ENCODE peak calls at places on chromosomes 6 and 20, in five cellular contexts. D, M, T, X and V are unnamed samples. For H3K27me3, the result is how much of the 10 kb centered on the place peaks cover.

GRCh38 chr20:58664883-58665282 is 13.8 kb downstream of the STX16 start:
- DNase-seq in T (no peak), D (no peak), X (no peak), M (no peak), V (no peak)

GRCh38 chr20:63114006-63114692 is 101.8 kb downstream of the YTHDF1 start:
- DNase-seq in T (no peak), X (no peak), M (no peak), D (no peak), V (no peak)

GRCh38 chr6:156916108-156916801 is 139.1 kb downstream of the ARID1B start:
- DNase-seq in T (no peak), M (no peak), X (no peak), D (peak), V (no peak)

GRCh38 chr20:44358776-44359175 is 3.3 kb downstream of the HNF4A start:
- DNase-seq in D (no peak), X (no peak), M (no peak), T (no peak), V (no peak)

GRCh38 chr20:11373391-11373790 is 544.3 kb upstream of the BTBD3 start:
- DNase-seq in D (no peak), X (no peak), T (no peak), M (no peak), V (no peak)

GRCh38 chr6:100657678-100658330 is 193.1 kb upstream of the SIM1 start:
- DNase-seq in D (peak), X (no peak), T (no peak), M (peak), V (no peak)

GRCh38 chr6:44704240-44705150 is 317.0 kb downstream of the CDC5L start:
- DNase-seq in T (no peak), X (no peak), M (no peak), D (peak), V (no peak)

GRCh38 chr6:84417261-84417660 is 189.8 kb upstream of the CEP162 start:
- DNase-seq in M (no peak), T (no peak), D (no peak), X (no peak), V (peak)

GRCh38 chr6:137307163-137307851 is 88.1 kb upstream of the IFNGR1 start:
- DNase-seq in T (no peak), M (peak), D (no peak), X (no peak), V (no peak)

GRCh38 chr6:97102152-97102790 is 177.7 kb downstream of the KLHL32 start:
- DNase-seq in M (no peak), T (no peak), D (no peak), X (no peak), V (no peak)

GRCh38 chr6:109961666-109962065 is 16.4 kb upstream of the GPR6 start:
- DNase-seq in M (no peak), D (no peak), T (peak), X (no peak), V (peak)

GRCh38 chr6:25457519-25457918 is 178.3 kb downstream of the CARMIL1 start:
- DNase-seq in D (no peak), X (no peak), M (no peak), T (no peak), V (no peak)

GRCh38 chr6:158630944-158631616 is 13.5 kb downstream of the DYNLT1 start:
- DNase-seq in T (peak), M (no peak), X (no peak), D (no peak), V (peak)

GRCh38 chr20:62337558-62338293 is 29.4 kb downstream of the LAMA5 start:
- DNase-seq in D (peak), M (peak), X (no peak), T (no peak), V (no peak)

GRCh38 chr6:32086661-32087573 is 22.2 kb downstream of the TNXB start:
- DNase-seq in M (no peak), T (peak), D (no peak), X (no peak), V (peak)

GRCh38 chr6:136920858-136921520 is 1.1 kb upstream of the SLC35D3 start:
- DNase-seq in D (no peak), X (peak), M (no peak), T (peak), V (no peak)

GRCh38 chr20:40961176-40961575 is 67.4 kb upstream of the TOP1 start:
- DNase-seq in X (no peak), T (no peak), M (no peak), D (no peak), V (no peak)

GRCh38 chr6:120938876-120939231 is 395.4 kb downstream of the TBC1D32 start:
- DNase-seq in T (no peak), D (peak), M (peak), X (no peak), V (no peak)

GRCh38 chr6:28742668-28743270 is 181.0 kb downstream of the TRIM27 start:
- DNase-seq in X (no peak), D (no peak), T (peak), M (peak), V (peak)

GRCh38 chr6:63644668-63645326 is 9.2 kb downstream of the PHF3 start:
- DNase-seq in M (no peak), D (no peak), X (no peak), T (peak), V (peak)

GRCh38 chr6:104462811-104463599 is 396.7 kb downstream of the HACE1 start:
- DNase-seq in M (no peak), X (no peak), T (no peak), D (no peak), V (no peak)

GRCh38 chr6:17032595-17033591 is 69.0 kb upstream of the STMND1 start:
- DNase-seq in M (no peak), D (no peak), T (peak), X (no peak), V (peak)

GRCh38 chr6:11430036-11430435 is 107.5 kb upstream of the TMEM170B start:
- DNase-seq in X (no peak), T (no peak), D (no peak), M (no peak), V (peak)

GRCh38 chr20:21615617-21616080 is 89.8 kb upstream of the PAX1 start:
- DNase-seq in D (peak), M (peak), X (peak), T (peak), V (peak)

GRCh38 chr6:24858154-24858801 is 59.6 kb upstream of the ARMH2 start:
- DNase-seq in T (peak), M (peak), D (peak), X (no peak), V (no peak)

GRCh38 chr6:13479971-13480434 is 7.4 kb downstream of the GFOD1 start:
- DNase-seq in X (no peak), D (no peak), M (no peak), T (peak), V (no peak)

GRCh38 chr6:44298055-44298803 is 14.9 kb downstream of the AARS2 start:
- DNase-seq in X (no peak), D (no peak), T (no peak), M (no peak), V (no peak)

GRCh38 chr6:15626878-15627683 is 35.7 kb downstream of the DTNBP1 start:
- DNase-seq in D (no peak), M (no peak), T (no peak), X (no peak), V (no peak)

GRCh38 chr6:137849076-137849708 is 17.9 kb upstream of the TNFAIP3 start:
- DNase-seq in M (no peak), T (no peak), D (no peak), X (no peak), V (peak)

GRCh38 chr20:35306931-35307517 is 14.8 kb upstream of the FAM83C start:
- DNase-seq in M (peak), X (peak), D (peak), T (peak), V (peak)

DNA sequence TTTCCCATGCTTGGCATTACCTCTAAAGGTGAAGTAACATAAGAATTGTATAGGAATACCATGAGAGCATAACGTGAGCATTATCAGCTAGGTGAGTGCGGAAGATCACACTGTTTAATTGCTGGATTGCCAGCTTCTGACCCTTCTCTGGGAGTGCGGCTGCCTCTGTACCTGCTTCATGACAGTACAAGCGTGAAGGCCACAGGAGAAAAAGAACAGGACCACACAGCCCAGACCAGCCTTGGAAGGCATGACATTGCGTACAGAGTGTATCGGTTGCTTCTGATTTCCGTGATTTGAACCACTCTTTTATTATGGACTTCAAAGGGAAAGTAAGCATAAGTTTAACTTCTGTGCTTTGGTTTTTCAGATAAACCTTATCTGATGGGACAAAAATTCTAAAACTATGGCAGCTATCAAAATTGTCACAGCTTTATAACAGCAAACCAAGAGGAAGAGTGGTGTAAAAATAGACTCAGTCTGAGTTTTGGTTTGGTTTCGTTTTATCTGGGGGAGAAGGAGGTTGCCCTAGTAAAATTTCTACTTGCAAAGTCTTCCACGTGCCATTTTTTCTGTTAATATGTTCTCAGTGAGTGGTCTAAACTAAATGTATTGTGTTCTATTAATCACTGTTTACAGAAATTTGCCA is 97.4 kb downstream of the RPP40 start:
- DNase-seq in T (no peak), X (no peak), M (no peak), D (peak), V (no peak)
- H3K4me2 ChIP-seq in T (no peak), X (no peak), M (no peak), D (peak), V (no peak)

DNA sequence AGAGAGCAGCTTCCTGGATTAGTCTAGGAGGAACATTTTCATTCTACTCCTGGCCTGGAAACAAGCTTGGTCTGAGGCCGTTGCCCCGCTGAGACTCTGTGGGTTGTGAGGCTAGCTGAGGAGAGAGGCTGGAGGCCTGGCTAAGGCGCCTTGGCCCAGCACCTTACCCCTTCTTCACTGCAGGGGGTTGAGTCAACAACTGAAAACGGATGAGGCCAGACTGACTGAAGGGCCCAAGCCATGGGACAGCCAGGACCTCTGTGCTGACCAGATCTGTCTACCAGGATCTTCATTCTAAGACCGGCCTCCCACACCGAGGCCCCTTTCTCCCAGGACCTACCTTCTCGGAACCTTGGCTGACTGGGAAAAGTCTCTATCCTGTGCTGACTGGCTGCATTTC is 3.5 kb upstream of the AVP start:
- DNase-seq in T (no peak), X (no peak), D (no peak), M (no peak), V (no peak)
- H3K27me3 ChIP-seq in T (under half), X (under half), D (under half), M (under half), V (under half)

GRCh38 chr6:21740719-21741118 is 147.2 kb downstream of the SOX4 start:
- DNase-seq in D (no peak), M (no peak), X (no peak), T (no peak), V (peak)
- H3K4me2 ChIP-seq in D (no peak), M (no peak), X (no peak), T (no peak), V (peak)

DNA sequence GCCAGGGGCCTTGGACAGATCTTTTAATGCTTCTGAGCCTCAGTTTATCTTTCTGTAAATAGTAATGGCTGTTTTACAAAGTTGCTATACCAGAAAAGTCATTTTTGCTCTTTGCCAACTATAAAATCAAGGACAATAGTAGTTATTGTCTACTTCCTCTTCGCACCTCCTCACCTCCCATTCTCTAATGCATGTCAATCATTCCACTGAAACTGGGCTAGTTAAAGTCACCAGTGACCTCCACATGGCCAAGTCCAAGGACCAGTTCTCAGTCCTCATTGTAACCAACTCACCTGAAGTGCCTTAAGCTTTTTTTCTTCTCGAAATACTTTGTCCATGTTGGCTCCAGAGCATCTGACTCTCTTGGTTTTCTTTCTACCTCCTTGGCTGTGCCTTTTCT is 51.2 kb downstream of the NCR2 start:
- DNase-seq in X (no peak), M (no peak), T (no peak), D (no peak), V (no peak)
- H3K27me3 ChIP-seq in X (under half), M (under half), T (under half), D (under half), V (half or more)

GRCh38 chr6:145813285-145814034 is 1.1 kb downstream of the FBXO30 start:
- DNase-seq in X (no peak), M (peak), T (peak), D (no peak), V (peak)

GRCh38 chr6:145811741-145812140 is 2.9 kb downstream of the FBXO30 start:
- DNase-seq in D (no peak), X (no peak), M (no peak), T (no peak), V (no peak)

GRCh38 chr6:145808239-145808638 is 6.4 kb downstream of the FBXO30 start:
- DNase-seq in D (no peak), M (no peak), X (no peak), T (no peak), V (no peak)

GRCh38 chr6:145809785-145810184 is 4.8 kb downstream of the FBXO30 start:
- DNase-seq in D (no peak), X (no peak), M (no peak), T (peak), V (peak)

DNA sequence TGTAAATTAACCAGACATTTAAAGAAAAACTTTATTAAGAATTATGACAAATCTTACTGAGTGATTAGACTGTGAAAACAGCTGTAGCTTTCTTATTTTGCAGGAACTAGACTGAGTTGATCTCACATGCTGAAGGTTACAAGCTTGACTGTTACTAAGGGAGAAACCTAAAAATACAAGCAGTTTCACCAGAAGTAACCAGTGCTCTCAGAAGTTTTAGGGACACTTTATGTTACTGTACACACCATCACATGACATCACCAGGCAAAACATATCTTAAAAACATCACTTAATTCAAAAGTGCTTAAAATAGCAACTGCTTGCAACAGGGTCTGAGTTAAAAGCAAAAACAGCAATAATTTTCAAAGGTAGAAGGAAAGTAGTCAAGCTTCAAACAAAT is 5.4 kb downstream of the FBXO30 start:
- DNase-seq in X (no peak), T (no peak), D (peak), M (peak), V (no peak)
- H3K4me2 ChIP-seq in X (no peak), T (no peak), D (peak), M (peak), V (no peak)